ENCODE peak calls at places on chromosomes 3 and 15, in seven cellular contexts. M is T47D, L is HCT116, G is SK-N-SH, V is GM12878, Y is K562, D is H1. O is an unnamed sample.
A peak's percentile ranks its signal among the peaks of the same experiment; 100 is the strongest.

GRCh38 chr3:123816673-123817207 is 67.4 kb downstream of the MYLK start:
- DNase-seq in M (no peak), L (no peak), G (no peak), V (no peak), Y (no peak), D (no peak), O (no peak)

GRCh38 chr15:100114526-100114925 is 227.2 kb downstream of the ADAMTS17 start:
- DNase-seq in M (no peak), L (no peak), G (no peak), V (no peak), Y (no peak), D (no peak), O (no peak)

GRCh38 chr15:67244966-67245478 is 9.4 kb downstream of the AAGAB start:
- DNase-seq in M (no peak), L (no peak), G (no peak), V (no peak), Y (no peak), D (no peak), O (no peak)

GRCh38 chr15:38073278-38073930 is 139.0 kb downstream of the TMCO5A start:
- DNase-seq in M (peak; percentile 65), L (peak; percentile 28), G (no peak), V (no peak), Y (no peak), D (no peak), O (peak; percentile 43)

GRCh38 chr15:90654233-90655124 is 62.7 kb upstream of the BLM start:
- DNase-seq in M (no peak), L (no peak), G (no peak), V (no peak), Y (no peak), D (no peak), O (no peak)

GRCh38 chr15:66700802-66701421 is 1.1 kb upstream of the SMAD6 start:
- DNase-seq in M (peak; percentile 98), L (peak; percentile 87), G (peak; percentile 98), V (no peak), Y (peak; percentile 99), D (peak; percentile 94), O (peak; percentile 92)

GRCh38 chr15:45728641-45729040 is 93.8 kb downstream of the SQOR start:
- DNase-seq in M (no peak), L (no peak), G (no peak), V (no peak), Y (no peak), D (no peak), O (no peak)

GRCh38 chr3:42025388-42026138 is 63.7 kb upstream of the ULK4 start:
- DNase-seq in M (peak; percentile 50), L (peak; percentile 42), G (peak; percentile 80), V (no peak), Y (peak; percentile 87), D (peak; percentile 63), O (no peak)

GRCh38 chr15:80584561-80584964 is 110.5 kb upstream of the ABHD17C start:
- DNase-seq in M (no peak), L (no peak), G (no peak), V (no peak), Y (no peak), D (no peak), O (peak; percentile 27)

GRCh38 chr3:188266581-188267274 is 112.8 kb downstream of the LPP start:
- DNase-seq in M (no peak), L (no peak), G (no peak), V (no peak), Y (no peak), D (no peak), O (no peak)

GRCh38 chr15:100341662-100342560 is at the start of gene ADAMTS17:
- DNase-seq in M (peak; percentile 97), L (peak; percentile 94), G (peak; percentile 96), V (peak; percentile 17), Y (peak; percentile 51), D (peak; percentile 91), O (peak; percentile 77)

GRCh38 chr3:145898487-145898886 is 262.5 kb downstream of the PLOD2 start:
- DNase-seq in M (no peak), L (no peak), G (no peak), V (no peak), Y (no peak), D (no peak), O (no peak)

GRCh38 chr3:178170698-178171535 is 365.3 kb upstream of the KCNMB2 start:
- DNase-seq in M (peak; percentile 49), L (no peak), G (peak; percentile 39), V (no peak), Y (peak; percentile 51), D (no peak), O (no peak)

DNA sequence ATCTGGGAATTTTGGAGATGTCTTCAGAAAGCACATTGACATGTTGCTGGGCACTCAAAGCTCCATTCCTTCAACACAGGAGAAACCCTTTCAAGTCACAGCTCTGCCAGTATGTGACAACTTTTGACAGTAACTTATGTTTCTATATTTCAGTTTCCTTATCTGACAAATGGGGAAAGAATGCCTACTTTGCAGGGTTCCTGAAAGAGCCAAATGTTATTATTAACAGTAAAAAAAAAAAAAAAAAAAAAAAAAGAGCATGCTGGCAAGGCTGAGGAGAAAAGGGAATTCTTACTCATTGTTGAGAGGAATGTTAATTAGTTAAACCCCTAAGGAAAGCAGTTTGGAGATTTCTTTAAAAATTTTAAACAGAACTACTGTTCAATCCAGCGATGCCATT is 272.5 kb upstream of the TGFBR2 start:
- DNase-seq in M (no peak), L (no peak), G (no peak), V (no peak), Y (no peak), D (no peak), O (no peak)
- TF ChIP-seq JUND in M (no peak), L (no peak), G (no peak), V (no peak), Y (no peak), D (no peak), O (no peak)

GRCh38 chr3:75303676-75304075 is 360.5 kb upstream of the FRG2C start:
- DNase-seq in M (no peak), L (no peak), G (no peak), V (no peak), Y (no peak), D (no peak), O (no peak)

GRCh38 chr3:75305901-75306300 is 358.2 kb upstream of the FRG2C start:
- DNase-seq in M (no peak), L (no peak), G (no peak), V (no peak), Y (no peak), D (no peak), O (no peak)
- TF ChIP-seq JUND in M (no peak), L (no peak), G (no peak), V (no peak), Y (no peak), D (no peak), O (no peak)

DNA sequence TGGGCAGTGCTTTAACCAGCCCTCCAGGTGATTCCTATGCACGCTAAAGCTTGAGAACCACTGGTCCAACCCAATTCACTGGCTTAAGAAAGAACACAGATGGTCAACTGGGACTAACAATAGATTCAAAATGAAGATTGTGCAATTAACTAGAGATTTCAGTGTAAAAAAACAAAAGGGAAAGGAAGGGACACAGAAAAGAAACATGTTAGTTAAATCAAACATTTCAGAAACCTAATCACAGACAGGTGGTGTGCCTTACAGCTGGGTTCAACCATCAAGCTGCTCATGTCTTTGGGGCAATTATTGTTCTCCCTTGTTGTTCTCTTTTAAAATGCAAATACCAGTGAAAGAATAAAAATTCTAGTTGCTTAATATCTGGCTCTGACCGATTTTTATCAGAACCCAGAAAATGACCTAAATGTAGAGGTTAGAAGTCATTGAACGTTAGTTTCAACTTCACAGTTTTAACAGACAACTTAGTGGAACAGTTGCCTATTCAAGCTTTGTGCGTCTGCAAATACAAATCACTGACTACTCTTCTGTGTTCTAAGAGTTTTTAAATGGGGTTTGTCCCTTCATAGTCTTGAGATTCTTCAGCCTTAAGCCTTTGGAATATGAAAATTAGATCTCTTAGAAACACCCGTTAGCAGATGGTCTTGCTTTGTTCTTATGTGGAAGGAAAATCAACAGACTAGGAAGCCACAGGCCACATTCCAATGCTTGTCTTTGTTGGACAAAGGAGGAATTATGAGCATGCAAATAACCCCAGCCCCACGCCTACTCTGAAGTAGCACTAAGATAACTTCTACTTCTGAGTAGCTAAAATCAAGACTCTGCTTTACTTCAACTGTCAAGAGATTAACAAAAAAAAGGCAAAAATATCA is 223.5 kb downstream of the ATP8B4 start:
- DNase-seq in M (no peak), L (no peak), G (no peak), V (no peak), Y (no peak), D (no peak), O (no peak)
- TF ChIP-seq JUND in M (no peak), L (no peak), G (no peak), V (no peak), Y (no peak), D (no peak), O (no peak)

DNA sequence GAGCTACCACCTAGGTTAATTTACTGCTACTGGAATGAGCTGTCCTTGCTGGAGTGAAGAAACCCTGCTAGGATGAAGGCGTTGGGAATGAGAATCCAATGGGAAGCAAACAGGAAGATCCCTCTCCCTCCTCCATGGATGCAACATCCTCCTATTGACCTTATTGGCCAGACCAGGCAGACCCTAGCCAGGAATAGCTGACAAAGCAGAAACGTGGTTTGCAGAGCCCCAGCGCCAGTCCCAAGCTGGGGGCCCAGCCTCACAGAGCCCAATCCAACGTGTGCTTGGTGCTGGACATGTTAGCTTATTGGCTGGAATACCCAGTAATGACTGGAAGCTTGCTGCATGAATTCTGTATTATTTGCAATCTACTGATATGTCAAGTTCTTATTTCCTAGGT is 273.1 kb downstream of the LRTM1 start:
- DNase-seq in M (no peak), L (no peak), G (no peak), V (no peak), Y (no peak), D (no peak), O (no peak)
- TF ChIP-seq JUND in M (no peak), L (no peak), G (no peak), V (no peak), Y (no peak), D (no peak), O (no peak)

GRCh38 chr3:71690222-71690821 is 34.9 kb downstream of the EIF4E3 start:
- DNase-seq in M (no peak), L (no peak), G (no peak), V (no peak), Y (no peak), D (no peak), O (no peak)
- TF ChIP-seq JUND in M (no peak), L (no peak), G (no peak), V (no peak), Y (no peak), D (no peak), O (no peak)

GRCh38 chr15:92451225-92451825 is 57.6 kb downstream of the ST8SIA2 start:
- DNase-seq in M (no peak), L (no peak), G (no peak), V (no peak), Y (no peak), D (no peak), O (no peak)
- TF ChIP-seq JUND in M (no peak), L (no peak), G (no peak), V (no peak), Y (no peak), D (no peak), O (no peak)